ENCODE peak calls at places on chromosome 1, in seven cellular contexts. W is IMR-90, Z is H1, U is neuronal stem cell, M is trophoblast cell, I is mesendoderm, E is mesenchymal stem cell. S is an unnamed sample.

GRCh38 chr1:230899845-230900251 is 31.5 kb upstream of the C1orf198 start:
- DNase-seq in U (no peak), M (peak; percentile 77), W (peak; percentile 89), Z (no peak), I (no peak), E (peak; percentile 49), S (no peak)

GRCh38 chr1:231861541-231862481 is 235.2 kb downstream of the DISC1 start:
- DNase-seq in U (no peak), Z (no peak), M (no peak), I (no peak), E (peak; percentile 44), W (peak; percentile 67), S (no peak)

GRCh38 chr1:180136311-180136967 is 18.2 kb upstream of the QSOX1 start:
- DNase-seq in E (no peak), W (peak; percentile 35), M (no peak), Z (no peak), U (no peak), I (no peak), S (no peak)

GRCh38 chr1:69967245-69967766 is 238.1 kb downstream of the LRRC40 start:
- DNase-seq in E (no peak), M (peak; percentile 19), Z (no peak), W (no peak), U (no peak), I (peak; percentile 38), S (no peak)

GRCh38 chr1:215718888-215719287 is 151.8 kb downstream of the KCTD3 start:
- DNase-seq in E (no peak), W (no peak), I (no peak), U (no peak), Z (no peak), M (no peak), S (no peak)

GRCh38 chr1:14842361-14842760 is 243.9 kb downstream of the KAZN start:
- DNase-seq in E (peak; percentile 96), W (peak; percentile 85), U (no peak), I (no peak), Z (no peak), M (no peak), S (no peak)

GRCh38 chr1:9902060-9902452 is 8.0 kb downstream of the CTNNBIP1 start:
- DNase-seq in I (no peak), W (no peak), Z (no peak), M (no peak), E (no peak), U (no peak), S (no peak)

GRCh38 chr1:31444725-31445448 is 31.9 kb downstream of the SERINC2 start:
- DNase-seq in M (no peak), U (no peak), I (no peak), W (no peak), Z (no peak), E (no peak), S (no peak)

GRCh38 chr1:51920130-51920529 is 41.6 kb upstream of the NRDC start:
- DNase-seq in I (no peak), Z (no peak), E (no peak), M (no peak), W (peak; percentile 21), U (no peak), S (no peak)

GRCh38 chr1:223007935-223008334 is 135.1 kb downstream of the TLR5 start:
- DNase-seq in U (no peak), Z (no peak), M (no peak), E (no peak), I (no peak), W (no peak), S (no peak)

GRCh38 chr1:223009421-223009820 is 133.6 kb downstream of the TLR5 start:
- DNase-seq in I (no peak), M (no peak), W (no peak), Z (no peak), E (no peak), U (no peak), S (no peak)

GRCh38 chr1:223007250-223007649 is 135.8 kb downstream of the TLR5 start:
- DNase-seq in W (no peak), E (no peak), U (no peak), I (no peak), M (no peak), Z (no peak), S (no peak)

GRCh38 chr1:223010552-223011229 is 132.4 kb downstream of the TLR5 start:
- DNase-seq in E (no peak), I (peak; percentile 74), W (peak; percentile 19), U (peak; percentile 57), Z (no peak), M (no peak), S (no peak)

GRCh38 chr1:223008808-223009207 is 134.2 kb downstream of the TLR5 start:
- DNase-seq in Z (no peak), M (no peak), U (no peak), I (no peak), E (no peak), W (no peak), S (no peak)
- H3K18ac ChIP-seq in Z (no peak overlapping the region), M (no peak overlapping the region), U (no peak overlapping the region), I (no peak overlapping the region), E (no peak overlapping the region), W (no peak overlapping the region), S (no peak overlapping the region)

GRCh38 chr1:201125805-201126204 is 1.2 kb downstream of the ASCL5 start:
- DNase-seq in Z (no peak), U (no peak), M (no peak), W (no peak), I (no peak), E (no peak), S (no peak)
- H3K18ac ChIP-seq in Z (no peak overlapping the region), U (no peak overlapping the region), M (no peak overlapping the region), W (no peak overlapping the region), I (no peak overlapping the region), E (no peak overlapping the region), S (no peak overlapping the region)

GRCh38 chr1:159753386-159753785 is 27.4 kb upstream of the DUSP23 start:
- DNase-seq in U (no peak), Z (no peak), M (no peak), I (no peak), E (no peak), W (no peak), S (no peak)

GRCh38 chr1:159755608-159756007 is 25.2 kb upstream of the DUSP23 start:
- DNase-seq in Z (no peak), W (no peak), M (no peak), U (no peak), I (no peak), E (no peak), S (no peak)

GRCh38 chr1:159751022-159751421 is 29.7 kb upstream of the DUSP23 start:
- DNase-seq in M (no peak), I (no peak), U (no peak), Z (no peak), E (no peak), W (no peak), S (no peak)

GRCh38 chr1:159749630-159750029 is 31.1 kb upstream of the DUSP23 start:
- DNase-seq in M (no peak), U (no peak), I (no peak), Z (no peak), W (no peak), E (no peak), S (no peak)

GRCh38 chr1:159752135-159752580 is 28.6 kb upstream of the DUSP23 start:
- DNase-seq in I (no peak), U (no peak), Z (no peak), E (no peak), W (peak; percentile 4), M (peak; percentile 80), S (no peak)
- H3K18ac ChIP-seq in I (no peak overlapping the region), U (no peak overlapping the region), Z (no peak overlapping the region), E (no peak overlapping the region), W (no peak overlapping the region), M (no peak overlapping the region), S (no peak overlapping the region)

DNA sequence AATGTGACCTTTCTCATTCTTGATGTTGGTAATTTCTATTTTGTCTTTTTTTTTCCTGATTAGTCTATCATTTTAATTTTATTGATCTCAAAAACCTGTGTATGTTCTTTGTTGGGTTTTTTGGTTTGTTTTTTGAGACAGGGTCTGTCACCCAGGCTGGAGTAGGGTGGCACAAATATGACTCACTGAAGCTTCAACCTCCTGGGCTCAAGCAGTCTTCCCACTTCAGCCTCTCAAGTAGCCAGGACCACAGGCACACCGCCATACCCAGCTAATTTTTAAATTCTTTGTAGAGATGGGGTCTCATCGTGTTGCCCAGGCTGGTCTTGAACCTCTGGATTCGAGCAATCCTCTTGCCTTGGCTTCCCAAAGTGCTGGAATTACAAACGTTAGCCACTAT is 145.2 kb downstream of the PIK3R3 start:
- DNase-seq in U (no peak), M (no peak), Z (no peak), W (no peak), E (no peak), I (no peak), S (no peak)
- H3K18ac ChIP-seq in U (no peak overlapping the region), M (no peak overlapping the region), Z (no peak overlapping the region), W (no peak overlapping the region), E (no peak overlapping the region), I (no peak overlapping the region), S (no peak overlapping the region)

GRCh38 chr1:63135801-63136200 is 186.6 kb upstream of the FOXD3 start:
- DNase-seq in W (no peak), Z (no peak), E (no peak), I (no peak), M (no peak), U (no peak), S (no peak)
- H3K18ac ChIP-seq in W (no peak overlapping the region), Z (no peak overlapping the region), E (no peak overlapping the region), I (no peak overlapping the region), M (no peak overlapping the region), U (no peak overlapping the region), S (no peak overlapping the region)

GRCh38 chr1:30263405-30263804 is 460.0 kb downstream of the MATN1 start:
- DNase-seq in Z (no peak), U (no peak), E (no peak), I (no peak), W (no peak), M (no peak), S (no peak)
- H3K18ac ChIP-seq in Z (no peak overlapping the region), U (peak overlapping the region; percentile 52), E (no peak overlapping the region), I (no peak overlapping the region), W (no peak overlapping the region), M (no peak overlapping the region), S (no peak overlapping the region)

GRCh38 chr1:71028981-71029380 is 18.6 kb downstream of the PTGER3 start:
- DNase-seq in E (no peak), U (no peak), I (no peak), Z (no peak), M (no peak), W (no peak), S (no peak)
- H3K18ac ChIP-seq in E (no peak overlapping the region), U (no peak overlapping the region), I (no peak overlapping the region), Z (no peak overlapping the region), M (no peak overlapping the region), W (no peak overlapping the region), S (no peak overlapping the region)

GRCh38 chr1:29671957-29672356 is 435.6 kb downstream of the PTPRU start:
- DNase-seq in I (no peak), Z (no peak), U (no peak), M (no peak), W (no peak), E (no peak), S (peak; percentile 12)
- H3K18ac ChIP-seq in I (no peak overlapping the region), Z (no peak overlapping the region), U (no peak overlapping the region), M (no peak overlapping the region), W (no peak overlapping the region), E (no peak overlapping the region), S (no peak overlapping the region)

DNA sequence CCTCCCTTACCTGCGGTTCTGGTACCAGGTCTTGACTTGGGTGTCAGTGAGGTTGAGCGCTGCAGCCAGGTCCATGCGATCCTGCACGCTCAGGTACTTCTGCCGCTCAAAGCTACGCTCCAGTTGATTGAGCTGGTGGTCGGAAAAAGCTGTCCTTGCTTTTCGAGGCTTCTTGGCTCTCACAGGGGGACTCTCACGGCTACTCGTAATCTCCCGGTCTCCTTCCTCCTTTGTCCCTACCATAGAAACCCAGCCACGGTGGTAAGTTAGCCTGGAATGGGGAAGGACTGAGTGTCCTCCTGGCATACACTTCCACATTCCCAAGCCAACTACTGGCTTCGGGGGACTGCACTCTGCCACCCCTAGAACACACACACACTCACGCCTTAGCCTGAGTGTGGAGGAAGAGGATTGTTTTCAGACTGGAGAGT is 2.6 kb downstream of the BARHL2 start:
- DNase-seq in I (no peak), Z (no peak), U (no peak), M (no peak), E (no peak), W (no peak), S (peak; percentile 46)
- H3K18ac ChIP-seq in I (no peak overlapping the region), Z (peak overlapping the region; percentile 75), U (no peak overlapping the region), M (no peak overlapping the region), E (no peak overlapping the region), W (no peak overlapping the region), S (no peak overlapping the region)

S was measured in H9.